ENCODE peak calls at places on chromosomes 11 and 22, in five cellular contexts. One of them, this sample, is unnamed.

GRCh38 chr11:62547691-62548281 is 1.2 kb upstream of the AHNAK start:
- DNase-seq in fibroblast of mammary gland: no peak
- DNase-seq in GM20000: no peak
- DNase-seq in stimulated activated CD8-positive, alpha-beta memory T cell treated with anti-CD3 and anti-CD28 coated beads, Interleukin-4, amount 100 ng/mL, for 4 hours: no peak
- DNase-seq in heart left ventricle: peak
- DNase-seq in this sample: no peak

GRCh38 chr11:59582006-59582405 is 33.6 kb downstream of the OSBP start:
- DNase-seq in fibroblast of mammary gland: no peak
- DNase-seq in GM20000: no peak
- DNase-seq in stimulated activated CD8-positive, alpha-beta memory T cell treated with anti-CD3 and anti-CD28 coated beads, Interleukin-4, amount 100 ng/mL, for 4 hours: no peak
- DNase-seq in heart left ventricle: no peak
- DNase-seq in this sample: no peak

GRCh38 chr11:35523351-35523768 is 2.1 kb downstream of the PAMR1 start:
- DNase-seq in fibroblast of mammary gland: peak
- DNase-seq in GM20000: no peak
- DNase-seq in stimulated activated CD8-positive, alpha-beta memory T cell treated with anti-CD3 and anti-CD28 coated beads, Interleukin-4, amount 100 ng/mL, for 4 hours: no peak
- DNase-seq in heart left ventricle: no peak
- DNase-seq in this sample: no peak

GRCh38 chr22:40499187-40499753 is 128.9 kb downstream of the SGSM3 start:
- DNase-seq in fibroblast of mammary gland: peak
- DNase-seq in GM20000: peak
- DNase-seq in stimulated activated CD8-positive, alpha-beta memory T cell treated with anti-CD3 and anti-CD28 coated beads, Interleukin-4, amount 100 ng/mL, for 4 hours: no peak
- DNase-seq in heart left ventricle: peak
- DNase-seq in this sample: no peak

GRCh38 chr22:22156716-22157499 is 87.7 kb upstream of the VPREB1 start:
- DNase-seq in fibroblast of mammary gland: peak
- DNase-seq in GM20000: peak
- DNase-seq in stimulated activated CD8-positive, alpha-beta memory T cell treated with anti-CD3 and anti-CD28 coated beads, Interleukin-4, amount 100 ng/mL, for 4 hours: peak
- DNase-seq in heart left ventricle: peak
- DNase-seq in this sample: peak

GRCh38 chr11:124829986-124830385 is 29.8 kb upstream of the MSANTD2 start:
- DNase-seq in fibroblast of mammary gland: peak
- DNase-seq in GM20000: no peak
- DNase-seq in stimulated activated CD8-positive, alpha-beta memory T cell treated with anti-CD3 and anti-CD28 coated beads, Interleukin-4, amount 100 ng/mL, for 4 hours: no peak
- DNase-seq in heart left ventricle: no peak
- DNase-seq in this sample: no peak

GRCh38 chr22:39236321-39237275 is 8.2 kb downstream of the PDGFB start:
- DNase-seq in fibroblast of mammary gland: no peak
- DNase-seq in GM20000: peak
- DNase-seq in stimulated activated CD8-positive, alpha-beta memory T cell treated with anti-CD3 and anti-CD28 coated beads, Interleukin-4, amount 100 ng/mL, for 4 hours: no peak
- DNase-seq in heart left ventricle: peak
- DNase-seq in this sample: no peak

GRCh38 chr22:47143249-47143938 is 380.9 kb downstream of the TBC1D22A start:
- DNase-seq in fibroblast of mammary gland: no peak
- DNase-seq in GM20000: no peak
- DNase-seq in stimulated activated CD8-positive, alpha-beta memory T cell treated with anti-CD3 and anti-CD28 coated beads, Interleukin-4, amount 100 ng/mL, for 4 hours: no peak
- DNase-seq in heart left ventricle: no peak
- DNase-seq in this sample: no peak

GRCh38 chr22:20040801-20041200 is 19.9 kb downstream of the TANGO2 start:
- DNase-seq in fibroblast of mammary gland: no peak
- DNase-seq in GM20000: no peak
- DNase-seq in stimulated activated CD8-positive, alpha-beta memory T cell treated with anti-CD3 and anti-CD28 coated beads, Interleukin-4, amount 100 ng/mL, for 4 hours: no peak
- DNase-seq in heart left ventricle: no peak
- DNase-seq in this sample: no peak

This sample was measured in CD4-positive, alpha-beta T cell.